ENCODE peak calls at places on chromosomes 4 and X, in five cellular contexts. One of them, this sample, is unnamed.

GRCh38 chr4:139278450-139278849 is 1.6 kb downstream of the MGARP start:
- DNase-seq in frontal cortex: no peak
- DNase-seq in BJ: no peak
- DNase-seq in ELR: no peak
- DNase-seq in stimulated activated CD4-positive, alpha-beta T cell treated with anti-CD3 and anti-CD28 coated beads, Interleukin-1b, Interleukin-23, amount 100 ng/mL, for 24 hours: no peak
- DNase-seq in this sample: no peak

GRCh38 chr4:4502694-4503311 is 39.0 kb downstream of the STX18 start:
- DNase-seq in BJ: no peak
- DNase-seq in ELR: no peak
- DNase-seq in stimulated activated CD4-positive, alpha-beta T cell treated with anti-CD3 and anti-CD28 coated beads, Interleukin-1b, Interleukin-23, amount 100 ng/mL, for 24 hours: no peak
- DNase-seq in frontal cortex: no peak
- DNase-seq in this sample: no peak

GRCh38 chrX:123330229-123330942 is 146.3 kb downstream of the GRIA3 start:
- DNase-seq in frontal cortex: no peak
- DNase-seq in BJ: no peak
- DNase-seq in stimulated activated CD4-positive, alpha-beta T cell treated with anti-CD3 and anti-CD28 coated beads, Interleukin-1b, Interleukin-23, amount 100 ng/mL, for 24 hours: no peak
- DNase-seq in ELR: no peak
- DNase-seq in this sample: no peak

GRCh38 chr4:135418353-135418752 is 1216.8 kb upstream of the PABPC4L start:
- DNase-seq in ELR: peak
- DNase-seq in frontal cortex: no peak
- DNase-seq in BJ: no peak
- DNase-seq in stimulated activated CD4-positive, alpha-beta T cell treated with anti-CD3 and anti-CD28 coated beads, Interleukin-1b, Interleukin-23, amount 100 ng/mL, for 24 hours: no peak
- DNase-seq in this sample: no peak

GRCh38 chr4:140858897-140859296 is 102.7 kb upstream of the TBC1D9 start:
- DNase-seq in stimulated activated CD4-positive, alpha-beta T cell treated with anti-CD3 and anti-CD28 coated beads, Interleukin-1b, Interleukin-23, amount 100 ng/mL, for 24 hours: no peak
- DNase-seq in BJ: no peak
- DNase-seq in frontal cortex: no peak
- DNase-seq in ELR: no peak
- DNase-seq in this sample: no peak

GRCh38 chr4:84389406-84389805 is 109.7 kb downstream of the NKX6-1 start:
- DNase-seq in ELR: peak
- DNase-seq in stimulated activated CD4-positive, alpha-beta T cell treated with anti-CD3 and anti-CD28 coated beads, Interleukin-1b, Interleukin-23, amount 100 ng/mL, for 24 hours: no peak
- DNase-seq in BJ: no peak
- DNase-seq in frontal cortex: no peak
- DNase-seq in this sample: no peak

GRCh38 chr4:1491630-1492457 is 85.6 kb upstream of the NKX1-1 start:
- DNase-seq in ELR: no peak
- DNase-seq in stimulated activated CD4-positive, alpha-beta T cell treated with anti-CD3 and anti-CD28 coated beads, Interleukin-1b, Interleukin-23, amount 100 ng/mL, for 24 hours: no peak
- DNase-seq in BJ: no peak
- DNase-seq in frontal cortex: no peak
- DNase-seq in this sample: no peak

GRCh38 chr4:110112056-110112455 is 86.4 kb downstream of the ELOVL6 start:
- DNase-seq in frontal cortex: no peak
- DNase-seq in stimulated activated CD4-positive, alpha-beta T cell treated with anti-CD3 and anti-CD28 coated beads, Interleukin-1b, Interleukin-23, amount 100 ng/mL, for 24 hours: no peak
- DNase-seq in ELR: no peak
- DNase-seq in BJ: no peak
- DNase-seq in this sample: no peak

GRCh38 chr4:75004755-75005668 is 72.1 kb downstream of the PARM1 start:
- DNase-seq in BJ: no peak
- DNase-seq in stimulated activated CD4-positive, alpha-beta T cell treated with anti-CD3 and anti-CD28 coated beads, Interleukin-1b, Interleukin-23, amount 100 ng/mL, for 24 hours: no peak
- DNase-seq in frontal cortex: no peak
- DNase-seq in ELR: no peak
- DNase-seq in this sample: peak

GRCh38 chrX:48971325-48972213 is at the start of gene KCND1:
- DNase-seq in frontal cortex: peak
- DNase-seq in ELR: peak
- DNase-seq in stimulated activated CD4-positive, alpha-beta T cell treated with anti-CD3 and anti-CD28 coated beads, Interleukin-1b, Interleukin-23, amount 100 ng/mL, for 24 hours: no peak
- DNase-seq in BJ: no peak
- DNase-seq in this sample: no peak

GRCh38 chrX:39002466-39002865 is 201.2 kb downstream of the MID1IP1 start:
- DNase-seq in BJ: no peak
- DNase-seq in frontal cortex: no peak
- DNase-seq in stimulated activated CD4-positive, alpha-beta T cell treated with anti-CD3 and anti-CD28 coated beads, Interleukin-1b, Interleukin-23, amount 100 ng/mL, for 24 hours: no peak
- DNase-seq in ELR: no peak
- DNase-seq in this sample: no peak

GRCh38 chr4:177410566-177410965 is 31.7 kb downstream of the AGA start:
- DNase-seq in BJ: no peak
- DNase-seq in stimulated activated CD4-positive, alpha-beta T cell treated with anti-CD3 and anti-CD28 coated beads, Interleukin-1b, Interleukin-23, amount 100 ng/mL, for 24 hours: no peak
- DNase-seq in frontal cortex: no peak
- DNase-seq in ELR: no peak
- DNase-seq in this sample: no peak

GRCh38 chr4:57214654-57215411 is 104.6 kb upstream of the IGFBP7 start:
- DNase-seq in ELR: no peak
- DNase-seq in frontal cortex: no peak
- DNase-seq in BJ: no peak
- DNase-seq in stimulated activated CD4-positive, alpha-beta T cell treated with anti-CD3 and anti-CD28 coated beads, Interleukin-1b, Interleukin-23, amount 100 ng/mL, for 24 hours: no peak
- DNase-seq in this sample: no peak

GRCh38 chr4:150461957-150462356 is 120.0 kb upstream of the MAB21L2 start:
- DNase-seq in ELR: no peak
- DNase-seq in frontal cortex: no peak
- DNase-seq in BJ: no peak
- DNase-seq in stimulated activated CD4-positive, alpha-beta T cell treated with anti-CD3 and anti-CD28 coated beads, Interleukin-1b, Interleukin-23, amount 100 ng/mL, for 24 hours: no peak
- DNase-seq in this sample: no peak

GRCh38 chrX:153643431-153644351 is 3.3 kb upstream of the DUSP9 start:
- DNase-seq in ELR: peak
- DNase-seq in stimulated activated CD4-positive, alpha-beta T cell treated with anti-CD3 and anti-CD28 coated beads, Interleukin-1b, Interleukin-23, amount 100 ng/mL, for 24 hours: no peak
- DNase-seq in BJ: no peak
- DNase-seq in frontal cortex: peak
- DNase-seq in this sample: no peak

GRCh38 chrX:108138814-108139213 is 47.2 kb downstream of the ATG4A start:
- DNase-seq in stimulated activated CD4-positive, alpha-beta T cell treated with anti-CD3 and anti-CD28 coated beads, Interleukin-1b, Interleukin-23, amount 100 ng/mL, for 24 hours: no peak
- DNase-seq in ELR: no peak
- DNase-seq in BJ: no peak
- DNase-seq in frontal cortex: no peak
- DNase-seq in this sample: no peak

GRCh38 chr4:176758731-176759130 is 34.0 kb downstream of the VEGFC start:
- DNase-seq in frontal cortex: no peak
- DNase-seq in BJ: no peak
- DNase-seq in stimulated activated CD4-positive, alpha-beta T cell treated with anti-CD3 and anti-CD28 coated beads, Interleukin-1b, Interleukin-23, amount 100 ng/mL, for 24 hours: no peak
- DNase-seq in ELR: peak
- DNase-seq in this sample: no peak

GRCh38 chrX:130799393-130799792 is 103.6 kb downstream of the ENOX2 start:
- DNase-seq in stimulated activated CD4-positive, alpha-beta T cell treated with anti-CD3 and anti-CD28 coated beads, Interleukin-1b, Interleukin-23, amount 100 ng/mL, for 24 hours: no peak
- DNase-seq in ELR: peak
- DNase-seq in BJ: no peak
- DNase-seq in frontal cortex: no peak
- DNase-seq in this sample: no peak

GRCh38 chrX:110188701-110189558 is 129.0 kb downstream of the AMMECR1 start:
- DNase-seq in frontal cortex: no peak
- DNase-seq in stimulated activated CD4-positive, alpha-beta T cell treated with anti-CD3 and anti-CD28 coated beads, Interleukin-1b, Interleukin-23, amount 100 ng/mL, for 24 hours: no peak
- DNase-seq in BJ: no peak
- DNase-seq in ELR: no peak
- DNase-seq in this sample: no peak

GRCh38 chr4:114922582-114922912 is 190.9 kb downstream of the NDST4 start:
- DNase-seq in frontal cortex: no peak
- DNase-seq in BJ: no peak
- DNase-seq in stimulated activated CD4-positive, alpha-beta T cell treated with anti-CD3 and anti-CD28 coated beads, Interleukin-1b, Interleukin-23, amount 100 ng/mL, for 24 hours: no peak
- DNase-seq in ELR: no peak
- DNase-seq in this sample: no peak

GRCh38 chrX:79415056-79415455 is 47.9 kb upstream of the ITM2A start:
- DNase-seq in stimulated activated CD4-positive, alpha-beta T cell treated with anti-CD3 and anti-CD28 coated beads, Interleukin-1b, Interleukin-23, amount 100 ng/mL, for 24 hours: no peak
- DNase-seq in BJ: no peak
- DNase-seq in ELR: no peak
- DNase-seq in frontal cortex: no peak
- DNase-seq in this sample: no peak

GRCh38 chrX:56288607-56289006 is 56.5 kb downstream of the KLF8 start:
- DNase-seq in BJ: no peak
- DNase-seq in stimulated activated CD4-positive, alpha-beta T cell treated with anti-CD3 and anti-CD28 coated beads, Interleukin-1b, Interleukin-23, amount 100 ng/mL, for 24 hours: no peak
- DNase-seq in ELR: no peak
- DNase-seq in frontal cortex: no peak
- DNase-seq in this sample: no peak

GRCh38 chrX:86171366-86171765 is 23.1 kb downstream of the DACH2 start:
- DNase-seq in stimulated activated CD4-positive, alpha-beta T cell treated with anti-CD3 and anti-CD28 coated beads, Interleukin-1b, Interleukin-23, amount 100 ng/mL, for 24 hours: no peak
- DNase-seq in frontal cortex: no peak
- DNase-seq in ELR: peak
- DNase-seq in BJ: no peak
- DNase-seq in this sample: no peak

GRCh38 chr4:121272526-121272925 is 108.3 kb downstream of the QRFPR start:
- DNase-seq in stimulated activated CD4-positive, alpha-beta T cell treated with anti-CD3 and anti-CD28 coated beads, Interleukin-1b, Interleukin-23, amount 100 ng/mL, for 24 hours: no peak
- DNase-seq in BJ: no peak
- DNase-seq in ELR: peak
- DNase-seq in frontal cortex: no peak
- DNase-seq in this sample: no peak

GRCh38 chr4:1786544-1787362 is 6.3 kb upstream of the FGFR3 start:
- DNase-seq in ELR: no peak
- DNase-seq in BJ: no peak
- DNase-seq in frontal cortex: no peak
- DNase-seq in stimulated activated CD4-positive, alpha-beta T cell treated with anti-CD3 and anti-CD28 coated beads, Interleukin-1b, Interleukin-23, amount 100 ng/mL, for 24 hours: no peak
- DNase-seq in this sample: no peak

GRCh38 chr4:105994061-105994460 is 98.8 kb downstream of the NPNT start:
- DNase-seq in stimulated activated CD4-positive, alpha-beta T cell treated with anti-CD3 and anti-CD28 coated beads, Interleukin-1b, Interleukin-23, amount 100 ng/mL, for 24 hours: no peak
- DNase-seq in BJ: no peak
- DNase-seq in frontal cortex: no peak
- DNase-seq in ELR: no peak
- DNase-seq in this sample: no peak

GRCh38 chr4:12926189-12927066 is 557.7 kb downstream of the RAB28 start:
- DNase-seq in frontal cortex: no peak
- DNase-seq in BJ: no peak
- DNase-seq in ELR: no peak
- DNase-seq in stimulated activated CD4-positive, alpha-beta T cell treated with anti-CD3 and anti-CD28 coated beads, Interleukin-1b, Interleukin-23, amount 100 ng/mL, for 24 hours: no peak
- DNase-seq in this sample: no peak

GRCh38 chr4:16439003-16439402 is 212.7 kb upstream of the TAPT1 start:
- DNase-seq in frontal cortex: no peak
- DNase-seq in ELR: peak
- DNase-seq in stimulated activated CD4-positive, alpha-beta T cell treated with anti-CD3 and anti-CD28 coated beads, Interleukin-1b, Interleukin-23, amount 100 ng/mL, for 24 hours: no peak
- DNase-seq in BJ: no peak
- DNase-seq in this sample: no peak

GRCh38 chrX:80808160-80808735 is 1.4 kb downstream of the BRWD3 start:
- DNase-seq in stimulated activated CD4-positive, alpha-beta T cell treated with anti-CD3 and anti-CD28 coated beads, Interleukin-1b, Interleukin-23, amount 100 ng/mL, for 24 hours: peak
- DNase-seq in frontal cortex: peak
- DNase-seq in ELR: peak
- DNase-seq in BJ: peak
- DNase-seq in this sample: peak

GRCh38 chr4:6489962-6490361 is 17.5 kb upstream of the PPP2R2C start:
- DNase-seq in frontal cortex: no peak
- DNase-seq in BJ: no peak
- DNase-seq in ELR: no peak
- DNase-seq in stimulated activated CD4-positive, alpha-beta T cell treated with anti-CD3 and anti-CD28 coated beads, Interleukin-1b, Interleukin-23, amount 100 ng/mL, for 24 hours: no peak
- DNase-seq in this sample: no peak

GRCh38 chr4:95181446-95182306 is 367.1 kb downstream of the UNC5C start:
- DNase-seq in frontal cortex: no peak
- DNase-seq in stimulated activated CD4-positive, alpha-beta T cell treated with anti-CD3 and anti-CD28 coated beads, Interleukin-1b, Interleukin-23, amount 100 ng/mL, for 24 hours: no peak
- DNase-seq in BJ: no peak
- DNase-seq in ELR: no peak
- DNase-seq in this sample: no peak

GRCh38 chr4:3702551-3703221 is 63.5 kb upstream of the ADRA2C start:
- DNase-seq in stimulated activated CD4-positive, alpha-beta T cell treated with anti-CD3 and anti-CD28 coated beads, Interleukin-1b, Interleukin-23, amount 100 ng/mL, for 24 hours: no peak
- DNase-seq in BJ: no peak
- DNase-seq in ELR: no peak
- DNase-seq in frontal cortex: no peak
- DNase-seq in this sample: no peak

GRCh38 chr4:112002301-112002700 is 143.0 kb upstream of the FAM241A start:
- DNase-seq in BJ: no peak
- DNase-seq in ELR: no peak
- DNase-seq in frontal cortex: no peak
- DNase-seq in stimulated activated CD4-positive, alpha-beta T cell treated with anti-CD3 and anti-CD28 coated beads, Interleukin-1b, Interleukin-23, amount 100 ng/mL, for 24 hours: no peak
- DNase-seq in this sample: no peak

GRCh38 chr4:4519296-4519898 is 22.5 kb downstream of the STX18 start:
- DNase-seq in frontal cortex: no peak
- DNase-seq in ELR: peak
- DNase-seq in stimulated activated CD4-positive, alpha-beta T cell treated with anti-CD3 and anti-CD28 coated beads, Interleukin-1b, Interleukin-23, amount 100 ng/mL, for 24 hours: no peak
- DNase-seq in BJ: no peak
- DNase-seq in this sample: no peak

GRCh38 chrX:13688384-13688771 is 550 bp upstream of the RAB9A start:
- DNase-seq in stimulated activated CD4-positive, alpha-beta T cell treated with anti-CD3 and anti-CD28 coated beads, Interleukin-1b, Interleukin-23, amount 100 ng/mL, for 24 hours: no peak
- DNase-seq in BJ: no peak
- DNase-seq in ELR: no peak
- DNase-seq in frontal cortex: no peak
- DNase-seq in this sample: no peak

GRCh38 chrX:39734174-39734776 is 363.5 kb downstream of the BCOR start:
- DNase-seq in stimulated activated CD4-positive, alpha-beta T cell treated with anti-CD3 and anti-CD28 coated beads, Interleukin-1b, Interleukin-23, amount 100 ng/mL, for 24 hours: no peak
- DNase-seq in ELR: no peak
- DNase-seq in BJ: no peak
- DNase-seq in frontal cortex: no peak
- DNase-seq in this sample: no peak

GRCh38 chrX:100663651-100664050 is 19.7 kb downstream of the SRPX2 start:
- DNase-seq in stimulated activated CD4-positive, alpha-beta T cell treated with anti-CD3 and anti-CD28 coated beads, Interleukin-1b, Interleukin-23, amount 100 ng/mL, for 24 hours: no peak
- DNase-seq in frontal cortex: no peak
- DNase-seq in ELR: no peak
- DNase-seq in BJ: no peak
- DNase-seq in this sample: no peak

GRCh38 chr4:114386637-114387233 is 211.9 kb upstream of the UGT8 start:
- DNase-seq in frontal cortex: peak
- DNase-seq in stimulated activated CD4-positive, alpha-beta T cell treated with anti-CD3 and anti-CD28 coated beads, Interleukin-1b, Interleukin-23, amount 100 ng/mL, for 24 hours: no peak
- DNase-seq in BJ: no peak
- DNase-seq in ELR: peak
- DNase-seq in this sample: no peak

GRCh38 chr4:55635760-55636621 is at the start of gene NMU:
- DNase-seq in ELR: peak
- DNase-seq in stimulated activated CD4-positive, alpha-beta T cell treated with anti-CD3 and anti-CD28 coated beads, Interleukin-1b, Interleukin-23, amount 100 ng/mL, for 24 hours: peak
- DNase-seq in frontal cortex: peak
- DNase-seq in BJ: no peak
- DNase-seq in this sample: no peak